ENCODE peak calls at places on chromosomes 2 and 18, in four cellular contexts. B, W, N and T are unnamed samples.
A peak's percentile ranks its signal among the peaks of the same experiment; 100 is the strongest.

GRCh38 chr2:174970092-174970491 is 35.1 kb downstream of the CHN1 start:
- DNase-seq in B (no peak), W (no peak), N (no peak), T (no peak)

GRCh38 chr2:67808112-67808511 is 254.7 kb downstream of the C1D start:
- DNase-seq in B (no peak), W (no peak), N (no peak), T (no peak)

GRCh38 chr2:216346781-216347180 is 25.5 kb downstream of the MARCHF4 start:
- DNase-seq in B (no peak), W (peak; percentile 1), N (no peak), T (no peak)

GRCh38 chr18:46759885-46760284 is 3.0 kb upstream of the ST8SIA5 start:
- DNase-seq in B (no peak), W (no peak), N (no peak), T (no peak)

GRCh38 chr2:74587664-74588277 is 33.3 kb downstream of the DOK1 start:
- DNase-seq in B (peak; percentile 16), W (peak; percentile 63), N (peak; percentile 31), T (peak; percentile 63)

GRCh38 chr2:57602738-57603137 is 443.9 kb upstream of the VRK2 start:
- DNase-seq in B (no peak), W (no peak), N (no peak), T (no peak)

GRCh38 chr18:21112543-21113105 is 1.0 kb upstream of the ROCK1 start:
- DNase-seq in B (no peak), W (no peak), N (no peak), T (no peak)

GRCh38 chr2:206361407-206362045 is 81.8 kb upstream of the ADAM23 start:
- DNase-seq in B (no peak), W (no peak), N (no peak), T (no peak)

GRCh38 chr2:29966256-29966655 is 44.9 kb upstream of the ALK start:
- DNase-seq in B (no peak), W (no peak), N (no peak), T (no peak)

GRCh38 chr18:49368876-49369440 is 91.5 kb downstream of the DYM start:
- DNase-seq in B (no peak), W (peak; percentile 66), N (no peak), T (no peak)

GRCh38 chr2:227766361-227766883 is 20.7 kb downstream of the SCYGR8 start:
- DNase-seq in B (peak; percentile 10), W (peak; percentile 83), N (peak; percentile 53), T (peak; percentile 78)

GRCh38 chr18:32470136-32470712 is 458 bp downstream of the GAREM1 start:
- DNase-seq in B (no peak), W (peak; percentile 62), N (peak; percentile 3), T (peak; percentile 4)

GRCh38 chr2:68689553-68690537 is 44.8 kb upstream of the ARHGAP25 start:
- DNase-seq in B (no peak), W (no peak), N (peak; percentile 9), T (no peak)

GRCh38 chr2:38138419-38138818 is 62.5 kb upstream of the CYP1B1 start:
- DNase-seq in B (no peak), W (no peak), N (no peak), T (no peak)

GRCh38 chr2:85852979-85853498 is 35.8 kb downstream of the ST3GAL5 start:
- DNase-seq in B (peak; percentile 68), W (no peak), N (peak; percentile 38), T (no peak)

GRCh38 chr2:182181381-182181780 is 195.7 kb downstream of the PPP1R1C start:
- DNase-seq in B (no peak), W (no peak), N (no peak), T (no peak)

GRCh38 chr18:23986610-23987359 is 27.8 kb upstream of the TTC39C start:
- DNase-seq in B (no peak), W (no peak), N (no peak), T (no peak)

GRCh38 chr18:63828120-63828519 is 52.9 kb downstream of the SERPINB7 start:
- DNase-seq in B (no peak), W (no peak), N (no peak), T (no peak)

GRCh38 chr2:62774555-62775366 is 69.2 kb downstream of the EHBP1 start:
- DNase-seq in B (no peak), W (no peak), N (no peak), T (peak; percentile 55)

GRCh38 chr2:70984576-70985282 is 6.3 kb downstream of the ANKRD53 start:
- DNase-seq in B (peak; percentile 75), W (peak; percentile 48), N (peak; percentile 85), T (no peak)

GRCh38 chr2:190996338-190996946 is 17.5 kb downstream of the STAT1 start:
- DNase-seq in B (no peak), W (no peak), N (no peak), T (no peak)

GRCh38 chr2:76318848-76319247 is 608.1 kb upstream of the GCFC2 start:
- DNase-seq in B (no peak), W (no peak), N (no peak), T (no peak)

GRCh38 chr2:162282765-162283425 is 35.6 kb downstream of the IFIH1 start:
- DNase-seq in B (no peak), W (no peak), N (no peak), T (no peak)

GRCh38 chr2:239067196-239067865 is 219.4 kb downstream of the TWIST2 start:
- DNase-seq in B (no peak), W (no peak), N (no peak), T (no peak)